ENCODE peak calls at places on chromosomes 5 and 9, in seven cellular contexts. N is neuronal stem cell, Z is IMR-90, X is H1, R is mesendoderm, Q is H9, I is mesenchymal stem cell. D is an unnamed sample.
A peak's percentile ranks its signal among the peaks of the same experiment; 100 is the strongest.

GRCh38 chr9:77433675-77434445 is 214.3 kb downstream of the GNA14 start:
- DNase-seq in X (no peak), N (peak; percentile 37), Z (peak; percentile 74), R (peak; percentile 78), Q (peak; percentile 76), I (peak; percentile 69), D (peak; percentile 59)

GRCh38 chr9:18058564-18058963 is 415.4 kb upstream of the ADAMTSL1 start:
- DNase-seq in Z (no peak), N (no peak), X (no peak), R (no peak), Q (no peak), I (no peak), D (no peak)

GRCh38 chr9:33225319-33226152 is 14.4 kb upstream of the SPINK4 start:
- DNase-seq in X (no peak), R (peak; percentile 53), N (peak; percentile 54), Q (no peak), Z (peak; percentile 84), I (peak; percentile 79), D (peak; percentile 76)

GRCh38 chr5:37554938-37555337 is 175.8 kb downstream of the WDR70 start:
- DNase-seq in N (no peak), R (peak; percentile 48), Z (no peak), Q (no peak), X (no peak), I (no peak), D (peak; percentile 11)

GRCh38 chr5:172453206-172453985 is 929 bp downstream of the SH3PXD2B start:
- DNase-seq in Z (peak; percentile 74), R (peak; percentile 92), X (no peak), Q (peak; percentile 77), N (peak; percentile 71), I (peak; percentile 90), D (no peak)

GRCh38 chr5:80151890-80152289 is 104.0 kb downstream of the SERINC5 start:
- DNase-seq in Z (no peak), R (no peak), Q (no peak), X (no peak), N (no peak), I (no peak), D (no peak)

GRCh38 chr5:50749181-50749580 is 82.7 kb downstream of the PARP8 start:
- DNase-seq in Q (no peak), R (no peak), X (no peak), N (no peak), Z (no peak), I (no peak), D (no peak)

GRCh38 chr9:26893030-26893676 is 551 bp upstream of the CAAP1 start:
- DNase-seq in X (no peak), Q (no peak), Z (no peak), N (no peak), R (peak; percentile 46), I (no peak), D (no peak)

GRCh38 chr9:123453904-123454321 is 97.9 kb downstream of the CRB2 start:
- DNase-seq in Z (no peak), Q (no peak), I (no peak), N (no peak), X (no peak), R (no peak), D (no peak)

GRCh38 chr9:114314256-114314867 is 8.5 kb upstream of the ORM1 start:
- DNase-seq in R (no peak), Q (no peak), N (no peak), Z (no peak), I (no peak), X (no peak), D (peak; percentile 18)

DNA sequence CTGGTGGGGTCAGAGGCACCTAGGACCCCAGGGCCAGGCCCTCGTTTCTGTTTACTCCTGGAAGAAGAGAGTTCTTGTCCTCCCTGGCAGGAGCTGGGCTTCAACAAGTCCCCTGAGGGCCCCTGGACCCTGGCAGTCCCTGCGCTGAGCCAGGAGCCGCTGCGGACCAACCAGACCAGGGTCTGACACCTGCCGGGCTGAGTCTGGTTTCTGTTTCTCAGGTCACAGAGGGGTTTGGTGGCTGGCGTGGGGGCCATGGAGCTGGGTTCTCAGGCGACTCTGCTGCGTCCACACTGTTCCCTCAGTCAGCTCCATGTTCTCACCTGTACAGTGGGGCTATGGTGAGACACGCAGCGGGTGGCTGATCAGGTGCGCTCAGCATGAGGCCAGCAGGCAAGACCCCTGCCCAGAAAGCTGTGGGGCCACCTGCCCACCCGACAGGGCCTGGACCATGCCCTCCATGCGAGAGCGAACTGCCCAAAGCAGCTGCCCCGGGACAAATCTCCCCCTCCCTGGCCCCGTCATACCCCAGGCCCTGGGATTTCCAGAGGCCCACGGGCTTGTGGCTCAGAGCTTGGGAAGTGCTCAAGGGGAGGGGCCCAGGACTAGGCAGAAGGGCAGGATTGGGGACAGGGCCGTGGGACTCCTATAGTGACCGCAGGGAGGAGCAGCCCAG is 17.9 kb upstream of the NOTCH1 start:
- DNase-seq in R (no peak), Z (no peak), N (no peak), X (no peak), Q (no peak), I (no peak), D (no peak)
- H3K18ac ChIP-seq in R (no peak overlapping the region), Z (no peak overlapping the region), N (peak overlapping the region; percentile 69), X (peak overlapping the region; percentile 71), Q (no peak overlapping the region), I (peak overlapping the region; percentile 93), D (no peak overlapping the region)

DNA sequence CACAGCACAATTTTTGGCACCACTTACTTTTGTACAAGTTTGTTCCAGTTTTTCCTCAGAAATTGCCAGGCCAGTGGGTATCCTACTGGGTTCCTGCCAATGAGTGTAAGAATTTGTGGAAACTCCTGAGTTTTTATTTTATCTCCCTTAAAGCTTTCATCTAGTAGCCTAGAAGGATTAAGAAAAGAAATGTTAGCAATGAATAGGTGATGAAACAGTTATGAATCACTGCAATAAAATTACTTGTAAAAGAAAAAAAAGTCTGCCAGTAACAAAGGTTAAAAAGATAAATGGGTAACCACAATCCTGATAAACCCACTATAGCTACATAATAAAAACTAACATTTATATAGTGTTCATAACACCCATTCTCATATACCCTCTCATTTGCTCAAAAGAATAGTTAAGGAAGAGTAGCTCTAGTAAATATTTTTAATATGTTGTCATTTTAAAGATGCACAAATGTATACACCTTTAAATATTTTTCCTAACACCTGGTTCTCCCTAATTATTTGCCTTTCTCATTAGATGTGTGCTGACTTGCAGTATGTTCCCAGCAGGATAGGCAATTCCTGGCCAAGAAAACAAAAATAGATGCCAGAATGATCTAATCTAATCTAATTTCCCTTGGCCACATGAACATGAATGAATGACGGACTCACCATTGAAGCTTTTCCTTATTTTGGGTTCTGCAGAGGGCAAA is 26.6 kb downstream of the ERAP1 start:
- DNase-seq in R (no peak), N (no peak), Q (no peak), Z (peak; percentile 49), X (no peak), I (peak; percentile 29), D (no peak)
- H3K4me2 ChIP-seq in R (no peak overlapping the region), N (no peak overlapping the region), Q (no peak overlapping the region), Z (peak overlapping the region; percentile 54), X (no peak overlapping the region), I (no peak overlapping the region), D (no peak overlapping the region)

GRCh38 chr5:102545175-102545574 is 46.4 kb upstream of the SLCO6A1 start:
- DNase-seq in Z (no peak), Q (peak; percentile 79), R (peak; percentile 79), N (no peak), X (peak; percentile 43), I (peak; percentile 21), D (peak; percentile 14)
- H3K18ac ChIP-seq in Z (no peak overlapping the region), Q (no peak overlapping the region), R (no peak overlapping the region), N (no peak overlapping the region), X (no peak overlapping the region), I (no peak overlapping the region), D (no peak overlapping the region)

DNA sequence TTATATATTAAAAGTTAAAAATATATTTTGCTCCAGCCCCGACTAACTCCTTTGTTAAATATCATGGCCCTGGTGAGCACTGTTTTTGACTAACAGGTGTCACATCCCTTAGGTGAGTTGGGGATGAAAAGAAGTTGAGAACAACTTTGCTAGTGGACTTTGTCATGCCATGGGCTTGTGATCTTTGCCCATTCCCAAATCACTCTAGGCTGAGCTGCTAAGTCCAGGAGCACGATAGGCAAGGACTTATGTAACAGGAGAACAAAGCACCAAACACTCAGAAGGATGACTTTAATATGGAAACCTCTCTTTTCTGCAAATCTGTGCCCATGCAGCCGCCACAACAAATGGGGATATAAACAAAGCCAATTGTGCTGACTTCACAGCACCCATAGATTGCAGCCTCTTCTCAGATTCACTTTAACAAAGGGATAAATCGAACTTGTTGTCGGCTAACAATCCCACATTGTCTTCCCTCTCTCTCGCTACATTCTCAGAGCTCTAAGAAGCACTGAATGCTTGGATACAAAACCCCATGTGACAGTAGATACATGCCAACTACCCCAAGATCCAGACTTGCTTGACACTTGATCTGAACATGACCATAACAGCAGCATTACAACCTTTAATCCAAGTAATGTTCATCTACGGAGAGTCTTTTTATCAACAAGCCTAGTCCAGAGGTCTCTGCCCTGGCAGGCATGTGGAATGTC is 86.8 kb upstream of the CD180 start:
- DNase-seq in Q (no peak), X (no peak), N (no peak), I (no peak), Z (no peak), R (no peak), D (no peak)
- H3K4me2 ChIP-seq in Q (no peak overlapping the region), X (no peak overlapping the region), N (no peak overlapping the region), I (no peak overlapping the region), Z (no peak overlapping the region), R (no peak overlapping the region), D (no peak overlapping the region)

GRCh38 chr5:139251695-139252288 is 41.7 kb upstream of the MATR3 start:
- DNase-seq in X (no peak), Z (peak; percentile 58), N (no peak), R (no peak), Q (no peak), I (no peak), D (no peak)
- H3K18ac ChIP-seq in X (no peak overlapping the region), Z (no peak overlapping the region), N (no peak overlapping the region), R (no peak overlapping the region), Q (no peak overlapping the region), I (no peak overlapping the region), D (no peak overlapping the region)

DNA sequence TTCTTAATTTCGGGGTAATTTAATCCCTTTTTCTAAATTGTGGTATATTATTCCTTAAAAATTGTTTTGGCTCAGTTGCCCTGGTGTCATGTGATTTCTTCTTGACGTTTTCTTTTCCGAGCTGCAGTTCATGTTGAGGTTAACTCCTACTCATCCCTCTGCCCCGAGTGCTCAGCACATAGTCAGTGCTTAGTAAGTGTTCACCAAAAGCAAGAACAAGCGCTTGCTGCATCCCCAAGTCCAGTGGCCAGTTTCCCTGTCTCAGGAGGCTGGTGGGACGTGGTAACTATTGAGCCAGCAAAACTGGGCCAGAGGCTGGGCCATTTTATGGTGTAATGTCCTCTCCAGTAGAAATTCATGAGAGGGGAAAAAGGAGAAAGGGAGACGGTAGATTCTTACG is 23.3 kb downstream of the TRIO start:
- DNase-seq in I (no peak), Z (no peak), Q (no peak), X (no peak), N (no peak), R (no peak), D (no peak)
- H3K4me2 ChIP-seq in I (no peak overlapping the region), Z (peak overlapping the region; percentile 27), Q (no peak overlapping the region), X (no peak overlapping the region), N (no peak overlapping the region), R (no peak overlapping the region), D (no peak overlapping the region)

GRCh38 chr5:21723500-21723899 is 1129.6 kb downstream of the CDH12 start:
- DNase-seq in Z (no peak), R (no peak), Q (no peak), I (no peak), X (no peak), N (no peak), D (no peak)
- H3K18ac ChIP-seq in Z (no peak overlapping the region), R (no peak overlapping the region), Q (no peak overlapping the region), I (no peak overlapping the region), X (no peak overlapping the region), N (no peak overlapping the region), D (no peak overlapping the region)

D was measured in trophoblast cell.